ENCODE peak calls at places on chromosomes 12 and 14, in eight cellular contexts. F, V, H, R, U, B, P and N are unnamed samples.

GRCh38 chr12:53052419-53053222 is 2.8 kb downstream of the TNS2 start:
- DNase-seq in F (no peak), V (no peak), H (peak; percentile 85), R (no peak), U (peak; percentile 82), B (no peak), P (peak; percentile 94), N (peak; percentile 91)

GRCh38 chr12:9745191-9745590 is 12.3 kb upstream of the CLECL1 start:
- DNase-seq in F (no peak), V (no peak), H (no peak), R (no peak), U (no peak), B (no peak), P (no peak), N (no peak)

GRCh38 chr14:93035917-93036651 is 79.6 kb downstream of the ITPK1 start:
- DNase-seq in F (no peak), V (no peak), H (no peak), R (no peak), U (no peak), B (no peak), P (no peak), N (no peak)

GRCh38 chr12:116441292-116441691 is 117.9 kb upstream of the MAP1LC3B2 start:
- DNase-seq in F (no peak), V (no peak), H (peak; percentile 30), R (no peak), U (no peak), B (no peak), P (no peak), N (no peak)

GRCh38 chr12:57775563-57776246 is 3.3 kb downstream of the EEF1AKMT3 start:
- DNase-seq in F (no peak), V (no peak), H (no peak), R (no peak), U (no peak), B (no peak), P (no peak), N (no peak)

GRCh38 chr14:89249296-89249565 is 167.8 kb downstream of the FOXN3 start:
- DNase-seq in F (peak; percentile 21), V (no peak), H (peak; percentile 18), R (no peak), U (no peak), B (no peak), P (no peak), N (no peak)

GRCh38 chr14:56342419-56342901 is 224.2 kb downstream of the PELI2 start:
- DNase-seq in F (no peak), V (no peak), H (peak; percentile 86), R (no peak), U (no peak), B (no peak), P (no peak), N (no peak)

GRCh38 chr12:24821691-24822090 is 127.2 kb downstream of the BCAT1 start:
- DNase-seq in F (no peak), V (no peak), H (peak; percentile 77), R (no peak), U (no peak), B (no peak), P (no peak), N (no peak)

GRCh38 chr12:26406813-26407212 is 211.4 kb downstream of the SSPN start:
- DNase-seq in F (no peak), V (no peak), H (no peak), R (no peak), U (no peak), B (no peak), P (no peak), N (no peak)

GRCh38 chr12:92278378-92278828 is 132.8 kb upstream of the BTG1 start:
- DNase-seq in F (no peak), V (no peak), H (peak; percentile 2), R (no peak), U (no peak), B (no peak), P (peak; percentile 52), N (no peak)

GRCh38 chr12:128711486-128711885 is 112.3 kb downstream of the SLC15A4 start:
- DNase-seq in F (no peak), V (no peak), H (no peak), R (no peak), U (no peak), B (no peak), P (no peak), N (no peak)

GRCh38 chr14:57060276-57060956 is 208.3 kb downstream of the EXOC5 start:
- DNase-seq in F (no peak), V (no peak), H (no peak), R (no peak), U (no peak), B (peak; percentile 35), P (no peak), N (no peak)

GRCh38 chr12:5592313-5592712 is 160.4 kb downstream of the NTF3 start:
- DNase-seq in F (no peak), V (no peak), H (no peak), R (no peak), U (no peak), B (no peak), P (no peak), N (no peak)

GRCh38 chr12:105706321-105706972 is 376.0 kb downstream of the C12orf75 start:
- DNase-seq in F (peak; percentile 39), V (no peak), H (peak; percentile 70), R (no peak), U (no peak), B (no peak), P (no peak), N (no peak)

GRCh38 chr14:53870997-53871396 is 85.6 kb downstream of the BMP4 start:
- DNase-seq in F (no peak), V (no peak), H (no peak), R (no peak), U (no peak), B (no peak), P (no peak), N (no peak)

GRCh38 chr14:71438684-71439083 is 493.5 kb upstream of the RGS6 start:
- DNase-seq in F (no peak), V (no peak), H (peak; percentile 44), R (no peak), U (no peak), B (no peak), P (no peak), N (no peak)

GRCh38 chr14:65238456-65238855 is 136.1 kb upstream of the MAX start:
- DNase-seq in F (no peak), V (no peak), H (peak; percentile 82), R (no peak), U (no peak), B (no peak), P (no peak), N (no peak)

GRCh38 chr12:96425321-96425720 is 25.1 kb upstream of the CDK17 start:
- DNase-seq in F (no peak), V (no peak), H (peak; percentile 97), R (no peak), U (no peak), B (no peak), P (no peak), N (no peak)

GRCh38 chr12:3964404-3964803 is 91.2 kb upstream of the PARP11 start:
- DNase-seq in F (peak; percentile 17), V (peak; percentile 15), H (no peak), R (peak; percentile 50), U (no peak), B (no peak), P (no peak), N (no peak)

GRCh38 chr14:41096131-41096530 is 510.5 kb upstream of the LRFN5 start:
- DNase-seq in F (no peak), V (no peak), H (no peak), R (no peak), U (no peak), B (no peak), P (no peak), N (no peak)
- TF ChIP-seq CTCF in F (no peak), V (no peak), H (no peak), R (no peak), U (no peak), B (no peak), P (no peak), N (no peak)

GRCh38 chr12:30988887-30989286 is 62.3 kb downstream of the TSPAN11 start:
- DNase-seq in F (no peak), V (no peak), H (no peak), R (no peak), U (no peak), B (no peak), P (no peak), N (no peak)

GRCh38 chr12:30988086-30988485 is 61.5 kb downstream of the TSPAN11 start:
- DNase-seq in F (no peak), V (no peak), H (no peak), R (no peak), U (no peak), B (no peak), P (no peak), N (no peak)

GRCh38 chr12:30990316-30990715 is 63.8 kb downstream of the TSPAN11 start:
- DNase-seq in F (no peak), V (no peak), H (no peak), R (no peak), U (no peak), B (no peak), P (no peak), N (no peak)

GRCh38 chr12:30990776-30991175 is 64.2 kb downstream of the TSPAN11 start:
- DNase-seq in F (no peak), V (no peak), H (no peak), R (no peak), U (no peak), B (no peak), P (no peak), N (no peak)

DNA sequence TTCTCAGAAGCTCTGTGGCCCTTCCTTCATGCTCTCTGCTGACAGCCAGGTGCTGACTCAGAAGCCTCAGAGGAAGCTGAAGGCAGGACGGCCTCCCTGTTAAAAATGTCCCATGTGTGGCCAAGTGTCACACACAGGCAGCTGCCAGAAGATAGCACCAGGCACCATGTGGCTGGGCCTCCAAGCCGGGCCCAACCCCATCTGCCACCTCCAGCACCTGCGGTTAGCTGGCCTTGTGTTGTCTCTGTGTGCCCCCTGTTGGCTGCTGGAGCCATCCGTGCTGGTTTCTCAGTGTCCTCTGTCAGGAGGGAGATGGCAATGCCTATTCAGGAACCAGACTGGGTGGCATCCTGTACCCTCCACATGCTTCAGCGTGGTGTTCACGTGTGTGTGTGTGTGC is 63.2 kb downstream of the TSPAN11 start:
- DNase-seq in F (no peak), V (no peak), H (no peak), R (peak; percentile 83), U (no peak), B (peak; percentile 24), P (no peak), N (no peak)
- TF ChIP-seq CTCF in F (peak; percentile 78), V (no peak), H (no peak), R (peak; percentile 44), U (no peak), B (peak; percentile 40), P (no peak), N (no peak)

GRCh38 chr14:85531594-85532391 is 1.8 kb downstream of the FLRT2 start:
- DNase-seq in F (no peak), V (no peak), H (peak; percentile 80), R (peak; percentile 79), U (peak; percentile 66), B (no peak), P (peak; percentile 75), N (peak; percentile 51)
- TF ChIP-seq CTCF in F (no peak), V (no peak), H (peak; percentile 56), R (no peak), U (no peak), B (no peak), P (peak; percentile 30), N (no peak)

DNA sequence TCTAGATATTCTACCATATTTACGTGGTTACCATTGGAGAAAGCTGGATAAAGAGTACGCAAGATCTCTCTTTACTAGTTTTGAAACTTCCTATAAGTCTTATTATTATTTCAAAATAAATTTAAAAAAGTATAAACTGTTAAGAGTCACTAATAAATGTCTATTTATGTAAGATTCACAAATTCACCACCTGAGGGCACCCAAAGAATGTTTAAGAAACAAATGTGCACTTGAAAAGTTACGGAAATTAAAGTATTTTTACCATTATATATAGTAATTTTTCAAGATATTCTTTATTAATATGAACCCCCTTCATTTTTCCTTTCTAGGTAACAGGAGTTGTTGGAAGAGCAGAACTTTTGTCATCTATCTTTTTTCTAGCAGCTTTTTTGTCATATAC is 11.9 kb downstream of the TMTC3 start:
- DNase-seq in F (no peak), V (no peak), H (peak; percentile 70), R (no peak), U (no peak), B (no peak), P (no peak), N (no peak)
- TF ChIP-seq CTCF in F (no peak), V (no peak), H (peak; percentile 59), R (no peak), U (no peak), B (no peak), P (peak; percentile 9), N (no peak)